ENCODE peak calls at places on chromosomes 16 and 17, in ten cellular contexts. C is ovary; V is dorsolateral prefrontal cortex; X is cardiac fibroblast; M is esophagus muscularis mucosa; D is effector memory CD4-positive, alpha-beta T cell; J is astrocyte of the spinal cord; K is HCT116; N is AG04450; A is PC-9. E is an unnamed sample.

GRCh38 chr16:46731691-46732555 is 16.2 kb downstream of the MYLK3 start:
- DNase-seq in J (no peak), X (peak), C (no peak), D (no peak), K (no peak), N (no peak), A (no peak), M (no peak), V (no peak), E (no peak)

GRCh38 chr16:81071816-81072215 is 5.2 kb downstream of the C16orf46 start:
- DNase-seq in V (no peak), A (no peak), J (no peak), M (no peak), C (no peak), N (no peak), K (peak), X (no peak), D (no peak), E (no peak)

GRCh38 chr16:569445-570254 is at the start of gene PIGQ:
- DNase-seq in N (no peak), K (no peak), V (peak), X (peak), J (peak), M (peak), A (peak), D (peak), C (peak), E (no peak)

GRCh38 chr16:88759245-88759975 is 25.6 kb downstream of the PIEZO1 start:
- DNase-seq in V (no peak), J (peak), D (peak), C (peak), K (no peak), X (peak), M (no peak), N (no peak), A (peak), E (peak)

GRCh38 chr16:24729967-24730815 is 740 bp downstream of the TNRC6A start:
- DNase-seq in D (peak), J (peak), M (no peak), V (peak), N (no peak), K (no peak), X (peak), A (peak), C (peak), E (no peak)

GRCh38 chr17:7219812-7220592 is at the start of the genes ACADVL and DLG4:
- DNase-seq in N (peak), K (no peak), J (peak), A (peak), X (peak), C (peak), D (peak), M (peak), V (peak), E (peak)

GRCh38 chr16:68921654-68922053 is 78.3 kb downstream of the TANGO6 start:
- DNase-seq in X (no peak), A (peak), V (no peak), K (peak), C (no peak), J (peak), D (no peak), N (no peak), M (no peak), E (no peak)

GRCh38 chr16:60137891-60138290 is 1403.8 kb upstream of the GOT2 start:
- DNase-seq in D (no peak), X (no peak), V (no peak), J (no peak), M (no peak), N (no peak), A (no peak), K (no peak), C (no peak), E (no peak)

GRCh38 chr16:76676356-76676755 is 399.2 kb downstream of the CNTNAP4 start:
- DNase-seq in K (no peak), A (peak), C (no peak), J (no peak), M (no peak), X (no peak), V (no peak), N (no peak), D (no peak), E (peak)

GRCh38 chr16:81080233-81080632 is 3.2 kb upstream of the C16orf46 start:
- DNase-seq in X (no peak), D (no peak), K (no peak), V (no peak), A (no peak), N (no peak), J (no peak), C (no peak), M (no peak), E (no peak)

GRCh38 chr17:35256629-35257028 is 13.8 kb downstream of the SLFN5 start:
- DNase-seq in C (no peak), D (no peak), V (no peak), X (no peak), M (no peak), J (no peak), A (peak), K (peak), N (no peak), E (no peak)

GRCh38 chr17:63932008-63932561 is at the start of gene CD79B:
- DNase-seq in D (no peak), X (no peak), N (no peak), J (no peak), K (no peak), A (no peak), M (no peak), V (no peak), C (no peak), E (no peak)

GRCh38 chr17:27239046-27239445 is 54.9 kb upstream of the WSB1 start:
- DNase-seq in A (no peak), X (no peak), M (no peak), D (no peak), J (no peak), K (no peak), C (no peak), V (no peak), N (no peak), E (no peak)

GRCh38 chr17:43840814-43841213 is 6.2 kb upstream of the CD300LG start:
- DNase-seq in D (no peak), J (no peak), A (peak), X (peak), N (no peak), M (no peak), K (no peak), V (no peak), C (no peak), E (no peak)

GRCh38 chr16:27847030-27847550 is 216.4 kb downstream of the GSG1L start:
- DNase-seq in D (no peak), V (peak), A (no peak), J (peak), M (no peak), C (no peak), N (no peak), K (no peak), X (peak), E (no peak)

GRCh38 chr17:41481051-41481450 is at the start of gene KRT35:
- DNase-seq in J (no peak), C (no peak), X (no peak), K (no peak), A (no peak), M (no peak), N (no peak), V (no peak), D (no peak), E (no peak)

GRCh38 chr17:79916991-79917901 is 78.0 kb upstream of the CBX4 start:
- DNase-seq in N (no peak), M (no peak), A (no peak), K (no peak), X (no peak), D (no peak), C (no peak), J (no peak), V (no peak), E (no peak)

GRCh38 chr17:68733241-68734176 is 132.3 kb upstream of the FAM20A start:
- DNase-seq in V (no peak), J (no peak), X (peak), A (no peak), K (no peak), N (peak), M (no peak), D (no peak), C (peak), E (no peak)

GRCh38 chr16:77585379-77585778 is 136.9 kb upstream of the NUDT7 start:
- DNase-seq in M (no peak), D (no peak), A (no peak), N (no peak), V (no peak), X (peak), K (no peak), J (peak), C (no peak), E (no peak)

GRCh38 chr16:15897834-15898254 is 9.4 kb upstream of the CEP20 start:
- DNase-seq in A (no peak), X (no peak), C (no peak), K (no peak), D (no peak), M (no peak), V (no peak), J (peak), N (no peak), E (no peak)

GRCh38 chr17:70739046-70739445 is 569.7 kb downstream of the KCNJ2 start:
- DNase-seq in V (no peak), D (no peak), C (no peak), X (no peak), A (no peak), M (no peak), N (no peak), J (no peak), K (no peak), E (no peak)

GRCh38 chr17:1174490-1174889 is 5.3 kb downstream of the ABR start:
- DNase-seq in M (no peak), X (no peak), V (no peak), K (no peak), N (no peak), D (no peak), J (no peak), C (no peak), A (no peak), E (peak)

GRCh38 chr17:1170739-1171138 is 9.0 kb downstream of the ABR start:
- DNase-seq in D (no peak), A (no peak), J (no peak), V (no peak), K (no peak), C (no peak), N (no peak), X (no peak), M (no peak), E (no peak)

GRCh38 chr17:1171953-1172352 is 7.8 kb downstream of the ABR start:
- DNase-seq in X (no peak), J (no peak), V (no peak), D (no peak), N (no peak), A (no peak), M (no peak), K (no peak), C (no peak), E (no peak)

GRCh38 chr17:1177099-1177996 is 2.4 kb downstream of the ABR start:
- DNase-seq in A (no peak), K (no peak), X (peak), V (no peak), J (peak), M (no peak), N (no peak), D (no peak), C (no peak), E (peak)

DNA sequence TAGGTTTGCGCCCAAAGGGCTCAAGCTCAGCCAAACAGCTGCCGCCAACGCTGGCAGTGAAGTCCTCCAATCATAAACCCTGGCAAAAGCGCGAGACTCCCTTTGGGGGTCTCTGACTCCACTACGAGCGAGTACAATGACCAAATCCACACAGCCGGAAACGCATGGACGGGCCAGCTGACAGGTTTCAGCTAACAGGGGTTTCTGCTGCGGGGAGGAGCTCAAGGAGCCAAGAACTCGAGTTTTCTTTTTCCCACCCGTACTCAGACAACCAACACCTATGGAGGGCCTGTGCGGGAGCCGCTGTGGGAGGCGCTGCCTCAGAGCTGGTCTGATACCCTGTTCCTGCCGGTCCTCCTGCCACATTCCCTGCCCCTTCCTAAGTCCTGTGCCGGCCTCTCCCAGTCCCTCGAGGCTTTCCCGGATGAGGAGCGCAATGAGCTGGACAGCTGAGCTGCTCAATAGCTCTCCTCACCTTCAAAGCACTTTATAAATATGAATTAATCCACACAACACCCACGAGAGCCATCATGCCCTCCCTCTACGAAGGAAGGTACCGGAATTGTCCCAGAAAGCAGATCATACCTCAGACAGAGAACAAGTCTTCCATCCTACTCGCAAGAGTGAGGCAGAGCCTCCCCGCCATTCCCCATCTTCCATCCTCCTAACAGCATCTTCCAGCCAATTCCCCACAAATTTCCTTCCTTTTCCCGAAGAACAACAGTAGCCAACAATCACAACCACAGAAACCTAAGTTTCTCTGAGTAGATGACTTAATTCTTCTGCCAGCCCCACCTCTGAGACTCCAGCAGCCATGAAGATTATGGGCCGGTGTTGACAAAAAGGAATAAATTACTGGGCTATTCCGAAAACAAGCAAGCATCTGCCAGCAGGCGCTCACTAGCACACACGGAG is 6.1 kb downstream of the ABR start:
- DNase-seq in C (no peak), V (no peak), X (no peak), D (no peak), M (no peak), K (no peak), J (no peak), N (no peak), A (no peak), E (no peak)
- H3K4me3 ChIP-seq in C (no peak), V (no peak), X (no peak), D (no peak), M (no peak), K (no peak), J (no peak), N (no peak), A (no peak), E (no peak)

DNA sequence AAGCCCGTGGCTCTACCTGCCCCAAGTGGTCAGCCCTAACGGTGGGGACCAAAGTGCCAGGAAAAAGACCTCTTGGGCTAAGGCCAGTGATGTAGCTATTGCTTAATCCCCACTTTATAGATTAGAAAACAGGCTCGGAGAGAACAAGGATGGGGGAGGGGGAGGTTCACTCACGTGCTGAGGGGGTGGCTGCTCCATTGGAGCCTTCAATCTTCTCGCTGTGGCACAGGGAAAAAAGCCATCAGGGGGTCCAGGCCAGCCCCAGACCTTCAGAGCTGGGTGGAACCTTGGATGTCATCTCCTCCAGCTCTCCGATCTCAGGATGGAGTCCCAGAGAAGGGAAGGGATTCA is 45.9 kb downstream of the SRCIN1 start:
- DNase-seq in K (no peak), M (no peak), V (no peak), X (no peak), C (no peak), N (no peak), A (no peak), J (no peak), D (no peak), E (no peak)
- H3K4me3 ChIP-seq in K (peak), M (peak), V (no peak), X (no peak), C (no peak), N (no peak), A (peak), J (no peak), D (peak), E (no peak)

GRCh38 chr17:14308965-14309879 is 8.3 kb downstream of the HS3ST3B1 start:
- DNase-seq in N (peak), C (peak), X (peak), M (no peak), D (peak), V (peak), A (no peak), J (peak), K (no peak), E (no peak)
- H3K4me3 ChIP-seq in N (peak), C (peak), X (peak), M (peak), D (peak), V (peak), A (no peak), J (peak), K (no peak), E (peak)

GRCh38 chr16:30721167-30721566 is 22.2 kb downstream of the SRCAP start:
- DNase-seq in V (no peak), N (no peak), K (no peak), C (no peak), J (no peak), A (no peak), D (no peak), X (no peak), M (no peak), E (no peak)

GRCh38 chr16:30722443-30722842 is 23.5 kb downstream of the SRCAP start:
- DNase-seq in M (no peak), X (no peak), K (no peak), D (no peak), J (no peak), N (no peak), V (no peak), A (no peak), C (no peak), E (no peak)

GRCh38 chr16:30721606-30722005 is 22.6 kb downstream of the SRCAP start:
- DNase-seq in D (no peak), M (no peak), C (no peak), X (no peak), V (no peak), A (no peak), N (no peak), K (no peak), J (no peak), E (no peak)

GRCh38 chr16:30720086-30720485 is 21.1 kb downstream of the SRCAP start:
- DNase-seq in C (no peak), K (no peak), M (no peak), V (no peak), X (no peak), J (no peak), D (no peak), N (no peak), A (no peak), E (no peak)

DNA sequence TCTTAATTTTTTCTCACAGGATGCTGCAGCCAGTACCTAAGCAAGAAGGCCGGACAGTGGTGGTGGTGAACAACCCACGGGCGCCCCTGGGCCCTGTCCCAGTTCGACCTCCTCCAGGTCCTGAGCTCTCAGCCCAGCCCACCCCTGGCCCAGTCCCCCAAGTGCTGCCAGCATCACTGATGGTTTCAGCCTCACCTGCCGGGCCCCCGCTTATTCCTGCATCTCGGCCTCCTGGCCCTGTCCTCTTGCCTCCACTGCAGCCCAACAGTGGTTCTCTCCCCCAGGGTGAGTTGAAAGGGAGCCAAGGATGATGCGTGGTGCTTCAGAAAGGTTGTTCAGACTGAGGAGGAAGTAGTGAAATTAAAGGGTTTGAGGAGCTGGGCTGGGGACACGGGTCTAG is 21.7 kb downstream of the SRCAP start:
- DNase-seq in K (no peak), C (no peak), N (no peak), J (no peak), M (no peak), A (no peak), X (no peak), V (no peak), D (no peak), E (no peak)
- H3K4me3 ChIP-seq in K (no peak), C (no peak), N (no peak), J (no peak), M (no peak), A (no peak), X (no peak), V (no peak), D (no peak), E (no peak)

GRCh38 chr16:50739031-50739430 is 2.9 kb upstream of the CYLD start:
- DNase-seq in A (no peak), V (no peak), M (peak), C (no peak), J (no peak), K (no peak), N (no peak), D (no peak), X (no peak), E (no peak)

GRCh38 chr16:50742521-50743150 is 750 bp downstream of the CYLD start:
- DNase-seq in X (peak), J (no peak), D (peak), K (no peak), A (no peak), C (peak), M (peak), N (no peak), V (no peak), E (no peak)

GRCh38 chr16:50741808-50742520 is at the start of gene CYLD:
- DNase-seq in A (peak), D (peak), J (peak), N (peak), M (peak), X (peak), C (peak), V (peak), K (peak), E (peak)

GRCh38 chr16:50741225-50741807 is 570 bp upstream of the CYLD start:
- DNase-seq in J (no peak), M (peak), D (no peak), V (no peak), X (no peak), N (no peak), A (no peak), K (no peak), C (peak), E (no peak)

DNA sequence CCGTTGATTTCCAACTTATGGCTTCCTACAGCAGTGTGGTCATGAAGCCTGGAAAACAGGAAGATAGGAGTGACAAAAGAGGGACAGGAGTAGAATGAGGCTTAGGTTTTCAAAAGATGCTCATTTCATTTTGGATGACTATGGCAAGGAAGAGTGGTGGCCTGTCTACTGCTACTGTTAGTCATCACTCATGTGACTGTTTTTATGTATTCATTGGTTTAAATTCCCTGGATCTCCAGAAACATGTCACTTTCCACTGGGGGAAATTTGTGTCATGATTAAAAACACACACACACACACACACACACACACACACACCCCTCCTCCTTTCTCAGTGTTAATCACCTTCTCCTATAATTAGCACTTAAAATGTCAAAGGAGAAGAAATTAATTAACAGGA is 1.1 kb upstream of the CYLD start:
- DNase-seq in K (no peak), V (no peak), N (no peak), C (no peak), A (no peak), D (no peak), J (no peak), X (no peak), M (no peak), E (no peak)
- H3K4me3 ChIP-seq in K (no peak), V (no peak), N (no peak), C (no peak), A (peak), D (peak), J (no peak), X (no peak), M (peak), E (peak)